ENCODE peak calls at places on chromosomes 13 and 19, in four cellular contexts. G, I, A and F are unnamed samples.

GRCh38 chr19:17560205-17560595 is 4.8 kb downstream of the COLGALT1 start:
- DNase-seq in A (no peak), G (no peak), I (peak), F (peak)

GRCh38 chr13:66751691-66752090 is 478.4 kb downstream of the PCDH9 start:
- DNase-seq in G (no peak), I (no peak), A (no peak), F (no peak)

GRCh38 chr13:55999709-56000108 is 1141.0 kb upstream of the PRR20A start:
- DNase-seq in I (no peak), A (no peak), G (peak), F (no peak)

GRCh38 chr19:18833849-18834643 is 2.3 kb downstream of the UPF1 start:
- DNase-seq in A (no peak), G (peak), I (no peak), F (no peak)

GRCh38 chr13:48532146-48532472 is 771 bp downstream of the RCBTB2 start:
- DNase-seq in G (peak), A (no peak), I (no peak), F (no peak)

GRCh38 chr13:62280590-62280989 is 864.9 kb upstream of the PCDH20 start:
- DNase-seq in A (no peak), I (no peak), G (no peak), F (no peak)

GRCh38 chr13:113967206-113967720 is 6.6 kb downstream of the C13orf46 start:
- DNase-seq in A (no peak), I (no peak), G (no peak), F (no peak)

GRCh38 chr13:109274188-109274821 is 512.1 kb downstream of the IRS2 start:
- DNase-seq in G (peak), I (no peak), A (no peak), F (peak)

GRCh38 chr19:51323481-51323891 is 12.0 kb downstream of the IGLON5 start:
- DNase-seq in G (no peak), I (no peak), A (no peak), F (no peak)

GRCh38 chr19:42540071-42540553 is 11.8 kb upstream of the CEACAM1 start:
- DNase-seq in A (no peak), I (no peak), G (peak), F (peak)

GRCh38 chr13:72889496-72889895 is 107.6 kb downstream of the PIBF1 start:
- DNase-seq in I (no peak), G (no peak), A (no peak), F (no peak)

GRCh38 chr19:42154471-42155323 is 22.5 kb upstream of the POU2F2 start:
- DNase-seq in A (no peak), I (no peak), G (no peak), F (no peak)

GRCh38 chr13:113471844-113472243 is 18.6 kb upstream of the ADPRHL1 start:
- DNase-seq in A (no peak), G (peak), I (no peak), F (no peak)

GRCh38 chr13:38430761-38431160 is 81.1 kb downstream of the UFM1 start:
- DNase-seq in G (no peak), I (no peak), A (no peak), F (no peak)

GRCh38 chr19:37698216-37698615 is 21.3 kb downstream of the ZNF607 start:
- DNase-seq in G (no peak), A (no peak), I (no peak), F (no peak)

GRCh38 chr13:40680659-40681323 is 14.3 kb upstream of the FOXO1 start:
- DNase-seq in I (no peak), G (no peak), A (no peak), F (peak)

GRCh38 chr19:611506-611869 is 21.8 kb downstream of the HCN2 start:
- DNase-seq in A (peak), I (peak), G (no peak), F (peak)

GRCh38 chr13:79070343-79070974 is 335.6 kb downstream of the RBM26 start:
- DNase-seq in G (no peak), A (no peak), I (no peak), F (no peak)

GRCh38 chr13:110509971-110510786 is 51.3 kb downstream of the RAB20 start:
- DNase-seq in A (no peak), I (no peak), G (no peak), F (peak)

GRCh38 chr19:42281175-42282035 is 12.4 kb downstream of the CIC start:
- DNase-seq in I (no peak), A (peak), G (peak), F (peak)

GRCh38 chr19:4730740-4731171 is 7.1 kb upstream of the DPP9 start:
- DNase-seq in I (no peak), G (no peak), A (peak), F (no peak)

GRCh38 chr19:4267101-4267900 is 11.8 kb upstream of the SHD start:
- DNase-seq in I (no peak), A (peak), G (peak), F (peak)

GRCh38 chr13:24228852-24229458 is 68.4 kb downstream of the SPATA13 start:
- DNase-seq in I (peak), G (peak), A (peak), F (peak)

GRCh38 chr13:95288899-95289500 is 12.3 kb downstream of the ABCC4 start:
- DNase-seq in I (no peak), G (no peak), A (no peak), F (no peak)

GRCh38 chr13:97058896-97059295 is 64.6 kb upstream of the OXGR1 start:
- DNase-seq in G (no peak), I (no peak), A (no peak), F (no peak)

GRCh38 chr13:46521486-46521885 is 31.5 kb upstream of the LRCH1 start:
- DNase-seq in I (no peak), A (no peak), G (no peak), F (no peak)

GRCh38 chr13:39417131-39417530 is 185.9 kb downstream of the LHFPL6 start:
- DNase-seq in A (no peak), G (peak), I (no peak), F (peak)

GRCh38 chr19:45526143-45526542 is 18.9 kb downstream of the VASP start:
- DNase-seq in I (no peak), G (peak), A (no peak), F (peak)

GRCh38 chr19:33499671-33500506 is 21.7 kb downstream of the PEPD start:
- DNase-seq in A (no peak), I (no peak), G (no peak), F (no peak)

GRCh38 chr13:109787135-109787954 is 962 bp upstream of the IRS2 start:
- DNase-seq in A (peak), I (no peak), G (peak), F (peak)

GRCh38 chr19:50838239-50838638 is 4.9 kb upstream of the KLK15 start:
- DNase-seq in I (no peak), G (peak), A (no peak), F (peak)

GRCh38 chr13:59715591-59715990 is 448.1 kb downstream of the DIAPH3 start:
- DNase-seq in G (no peak), I (no peak), A (no peak), F (no peak)

GRCh38 chr13:31045621-31046081 is 113.2 kb downstream of the TEX26 start:
- DNase-seq in A (peak), G (no peak), I (peak), F (peak)